ENCODE peak calls at places on chromosomes 3 and 15, in four cellular contexts. W is AG10803, S is transverse colon, C is thoracic aorta. K is an unnamed sample.

GRCh38 chr3:171351676-171352075 is 108.5 kb downstream of the TNIK start:
- DNase-seq in C (no peak), W (peak), S (no peak), K (no peak)

GRCh38 chr3:152298393-152299242 is 29.9 kb downstream of the MBNL1 start:
- DNase-seq in C (no peak), S (peak), W (peak), K (peak)

GRCh38 chr3:21436846-21437245 is 314.2 kb downstream of the ZNF385D start:
- DNase-seq in S (no peak), C (no peak), W (no peak), K (no peak)

GRCh38 chr3:126891791-126892190 is 91.1 kb upstream of the PLXNA1 start:
- DNase-seq in C (no peak), W (no peak), S (no peak), K (no peak)

GRCh38 chr3:15217841-15218267 is 11.8 kb downstream of the CAPN7 start:
- DNase-seq in S (no peak), W (no peak), C (no peak), K (no peak)

GRCh38 chr3:183532620-183533409 is 22.7 kb downstream of the KLHL6 start:
- DNase-seq in S (no peak), C (no peak), W (no peak), K (no peak)

GRCh38 chr15:63086271-63086670 is 35.4 kb upstream of the LACTB start:
- DNase-seq in S (no peak), W (peak), C (no peak), K (no peak)

GRCh38 chr3:20236603-20237002 is 50.6 kb upstream of the SGO1 start:
- DNase-seq in W (no peak), C (no peak), S (no peak), K (no peak)

GRCh38 chr3:76026379-76026778 is 241.0 kb upstream of the ZNF717 start:
- DNase-seq in W (no peak), C (no peak), S (no peak), K (no peak)

GRCh38 chr15:57025264-57025939 is 107.0 kb downstream of the TCF12 start:
- DNase-seq in S (no peak), C (no peak), W (peak), K (no peak)

GRCh38 chr15:88714782-88715372 is 76.1 kb downstream of the ISG20 start:
- DNase-seq in W (no peak), S (no peak), C (no peak), K (no peak)

GRCh38 chr3:58529516-58530353 is 7.3 kb downstream of the ACOX2 start:
- DNase-seq in S (no peak), C (no peak), W (peak), K (no peak)

GRCh38 chr15:91148243-91148642 is 48.2 kb downstream of the SV2B start:
- DNase-seq in S (no peak), C (no peak), W (no peak), K (no peak)

GRCh38 chr3:64838150-64838735 is 150.4 kb upstream of the ADAMTS9 start:
- DNase-seq in W (no peak), S (no peak), C (no peak), K (no peak)

GRCh38 chr3:188246905-188247304 is 92.9 kb downstream of the LPP start:
- DNase-seq in W (no peak), S (no peak), C (no peak), K (no peak)

GRCh38 chr3:58041826-58042324 is 33.7 kb downstream of the FLNB start:
- DNase-seq in C (no peak), S (no peak), W (peak), K (no peak)

GRCh38 chr3:43298292-43298691 is 12.0 kb downstream of the SNRK start:
- DNase-seq in S (no peak), W (no peak), C (no peak), K (no peak)

GRCh38 chr3:150303776-150304175 is 104.3 kb upstream of the TSC22D2 start:
- DNase-seq in C (no peak), W (no peak), S (no peak), K (no peak)

GRCh38 chr3:71069797-71070196 is 513.7 kb downstream of the FOXP1 start:
- DNase-seq in W (peak), C (peak), S (peak), K (no peak)

GRCh38 chr3:43997788-43998373 is 243.8 kb upstream of the TOPAZ1 start:
- DNase-seq in W (peak), S (no peak), C (no peak), K (peak)

GRCh38 chr3:123610331-123610730 is 25.5 kb upstream of the HACD2 start:
- DNase-seq in C (no peak), W (no peak), S (no peak), K (no peak)

GRCh38 chr15:39587291-39587909 is 6.5 kb downstream of the THBS1 start:
- DNase-seq in C (no peak), W (peak), S (peak), K (no peak)

GRCh38 chr3:13881536-13882410 is 1.9 kb upstream of the WNT7A start:
- DNase-seq in S (no peak), W (no peak), C (no peak), K (no peak)

DNA sequence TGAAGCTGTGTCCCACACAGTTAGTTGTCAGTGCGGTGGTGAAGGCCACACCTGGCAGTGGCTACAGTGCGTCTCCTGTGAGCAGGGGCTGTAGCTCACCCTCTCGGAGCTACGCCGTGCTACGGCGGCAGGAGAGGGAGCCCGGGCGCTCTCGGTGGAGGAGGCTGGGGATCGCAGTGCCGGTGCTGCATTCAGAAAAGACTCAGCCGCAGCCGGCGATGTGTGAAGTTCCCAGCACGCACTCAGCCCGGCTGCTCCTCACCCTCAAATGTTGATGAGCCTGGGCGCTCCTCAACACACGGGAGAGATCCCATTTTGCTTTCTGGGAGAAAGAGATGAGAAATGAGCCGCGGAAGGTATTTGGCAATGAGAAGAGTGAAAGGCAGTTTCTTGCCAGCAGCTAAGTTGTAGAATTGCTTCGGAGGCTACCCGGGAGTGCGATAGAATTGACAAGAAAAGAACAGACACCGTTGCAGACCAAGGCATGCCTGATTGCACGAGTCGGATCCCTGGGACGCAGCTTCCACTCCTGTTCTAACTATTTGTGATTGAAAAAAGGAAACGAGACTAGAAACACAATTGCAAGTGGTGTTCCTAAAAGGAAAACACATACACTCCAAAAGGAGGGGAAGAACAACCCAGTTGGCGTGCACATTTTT is at the start of gene UNC13C:
- DNase-seq in S (peak), W (no peak), C (no peak), K (peak)
- H3K4me3 ChIP-seq in S (peak), W (no peak), C (peak), K (no peak)

GRCh38 chr15:69080203-69080957 is 65.9 kb downstream of the NOX5 start:
- DNase-seq in S (no peak), C (no peak), W (no peak), K (no peak)
- H3K4me3 ChIP-seq in S (no peak), C (no peak), W (no peak), K (no peak)

DNA sequence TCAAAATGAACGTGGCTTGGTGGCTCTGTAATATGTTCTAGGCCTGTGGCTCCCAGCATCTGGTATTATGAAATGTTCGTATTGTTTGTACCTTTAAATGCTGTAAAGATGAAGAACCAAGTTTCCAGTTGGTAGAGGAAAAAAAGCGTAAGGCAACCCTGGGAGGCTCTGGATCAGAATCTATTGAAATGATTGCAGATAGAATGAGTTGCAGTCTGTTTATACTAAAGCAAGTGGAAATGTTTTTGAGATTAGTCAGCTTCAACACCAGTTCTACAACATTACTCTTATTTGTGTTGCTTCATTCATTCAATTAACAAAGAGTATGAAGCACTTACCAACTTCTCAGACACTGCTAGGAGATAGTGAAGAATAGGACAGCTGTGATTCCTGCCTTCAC is 5.3 kb downstream of the ARL6IP5 start:
- DNase-seq in W (peak), C (no peak), S (no peak), K (no peak)
- H3K4me3 ChIP-seq in W (no peak), C (peak), S (no peak), K (no peak)

DNA sequence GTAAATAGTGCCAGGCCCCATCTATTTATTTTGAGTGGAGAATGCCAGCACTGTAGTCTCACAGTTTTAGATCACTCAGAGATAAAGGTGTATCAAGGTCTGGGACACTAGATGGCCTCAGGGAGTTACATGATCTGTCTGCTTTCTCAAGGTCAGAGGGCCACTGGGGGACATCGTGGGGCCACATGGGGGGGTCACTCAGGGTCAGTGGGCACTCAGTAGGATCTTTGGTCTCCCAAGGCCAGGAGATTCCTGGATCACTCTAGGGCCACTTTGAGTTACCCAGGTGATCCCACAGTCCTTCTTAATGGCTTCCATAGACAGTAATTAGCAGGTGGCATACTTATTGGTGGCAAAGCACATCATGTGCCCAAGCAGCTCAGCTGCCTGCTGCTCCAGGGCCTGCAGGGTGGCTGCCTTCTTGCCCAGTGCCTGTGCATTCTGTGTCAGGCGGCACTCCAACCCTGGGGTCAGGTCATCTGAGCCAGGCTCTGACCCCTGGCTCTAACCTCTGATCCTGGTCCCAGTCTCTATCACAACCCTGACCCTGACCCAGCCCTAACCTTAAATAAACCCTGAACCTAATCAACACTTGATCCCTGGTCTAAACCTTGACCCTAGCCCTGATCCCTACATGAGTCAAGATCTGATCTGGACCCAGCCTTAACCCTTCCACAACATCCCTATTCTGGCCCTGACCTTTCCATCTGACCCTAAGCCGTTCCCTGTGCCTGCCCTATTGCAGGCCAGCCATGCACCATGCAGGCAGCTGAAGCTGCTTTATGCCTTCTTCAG is 1.8 kb upstream of the LAMB2 start:
- DNase-seq in W (no peak), S (no peak), C (no peak), K (no peak)
- H3K4me3 ChIP-seq in W (no peak), S (no peak), C (peak), K (no peak)

DNA sequence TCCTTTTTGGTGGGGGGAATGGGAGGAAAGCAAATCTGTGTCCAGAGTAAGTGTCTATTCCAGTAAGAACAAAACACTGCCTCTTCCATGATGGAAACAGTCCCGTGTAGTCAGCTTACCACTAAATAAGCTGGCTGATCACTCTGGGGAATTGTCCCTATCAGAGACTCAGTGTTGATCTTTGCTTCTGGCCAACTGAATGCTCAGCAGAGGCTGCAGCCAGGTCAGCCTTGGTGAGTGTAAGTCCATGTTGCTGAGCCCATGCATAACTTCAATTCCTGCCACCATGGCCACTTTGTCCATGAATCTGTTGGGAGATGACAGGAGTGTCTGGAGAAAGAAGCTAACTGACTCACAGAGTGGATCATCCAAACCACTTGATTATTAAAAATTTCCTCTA is 33.8 kb upstream of the XCR1 start:
- DNase-seq in S (no peak), C (no peak), W (no peak), K (no peak)
- H3K4me3 ChIP-seq in S (no peak), C (no peak), W (no peak), K (no peak)

GRCh38 chr3:156847746-156848339 is 21.7 kb downstream of the LEKR1 start:
- DNase-seq in W (peak), C (no peak), S (no peak), K (no peak)
- H3K4me3 ChIP-seq in W (no peak), C (no peak), S (no peak), K (no peak)

GRCh38 chr15:75177360-75178071 is 24.2 kb upstream of the C15orf39 start:
- DNase-seq in S (no peak), W (no peak), C (no peak), K (no peak)
- H3K4me3 ChIP-seq in S (no peak), W (no peak), C (peak), K (no peak)

GRCh38 chr15:26890988-26891387 is 24.1 kb downstream of the GABRA5 start:
- DNase-seq in C (no peak), W (no peak), S (no peak), K (no peak)

GRCh38 chr15:26887926-26888666 is 21.2 kb downstream of the GABRA5 start:
- DNase-seq in S (no peak), C (no peak), W (peak), K (no peak)

GRCh38 chr15:26888761-26889160 is 21.9 kb downstream of the GABRA5 start:
- DNase-seq in W (no peak), C (no peak), S (no peak), K (no peak)

GRCh38 chr15:26890451-26890850 is 23.6 kb downstream of the GABRA5 start:
- DNase-seq in W (no peak), C (no peak), S (no peak), K (no peak)

GRCh38 chr15:26889298-26889898 is 22.5 kb downstream of the GABRA5 start:
- DNase-seq in S (peak), C (no peak), W (peak), K (no peak)
- H3K4me3 ChIP-seq in S (no peak), C (no peak), W (no peak), K (no peak)

GRCh38 chr15:62068787-62069170 is 2.0 kb downstream of the C2CD4A start:
- DNase-seq in W (peak), C (no peak), S (no peak), K (no peak)
- H3K4me3 ChIP-seq in W (peak), C (peak), S (peak), K (peak)